ENCODE peak calls at places on chromosomes 4 and X, in six cellular contexts. V is thoracic aorta, D is glutamatergic neuron, E is tibial nerve, I is mesothelial cell of epicardium, Z is HL-60. Q is an unnamed sample.

GRCh38 chr4:109921384-109921808 is 8.7 kb downstream of the EGF start:
- DNase-seq in E (no peak), D (no peak), V (no peak), I (peak), Z (no peak), Q (no peak)

GRCh38 chr4:126800723-126801191 is 832.0 kb upstream of the INTU start:
- DNase-seq in Z (no peak), I (no peak), V (no peak), D (no peak), E (no peak), Q (no peak)

GRCh38 chrX:66633541-66633940 is 5.3 kb downstream of the EDA2R start:
- DNase-seq in I (no peak), D (no peak), V (no peak), Z (no peak), E (no peak), Q (no peak)

GRCh38 chr4:181550381-181550780 is 692.8 kb upstream of the TENM3 start:
- DNase-seq in Z (no peak), I (no peak), V (no peak), D (no peak), E (no peak), Q (no peak)

GRCh38 chr4:57095245-57095644 is 14.9 kb downstream of the IGFBP7 start:
- DNase-seq in D (no peak), V (no peak), I (no peak), E (no peak), Z (no peak), Q (no peak)

GRCh38 chr4:40211224-40212185 is 14.7 kb downstream of the RHOH start:
- DNase-seq in V (no peak), D (no peak), I (no peak), Z (no peak), E (no peak), Q (no peak)

GRCh38 chr4:88162636-88163035 is 4.2 kb upstream of the ABCG2 start:
- DNase-seq in I (no peak), E (no peak), V (no peak), Z (no peak), D (no peak), Q (peak)

GRCh38 chrX:111511477-111511876 is at the start of gene SERTM2:
- DNase-seq in Z (peak), D (no peak), I (no peak), V (no peak), E (no peak), Q (no peak)

GRCh38 chr4:101104264-101105052 is 242.9 kb downstream of the PPP3CA start:
- DNase-seq in V (no peak), I (no peak), Z (no peak), E (no peak), D (no peak), Q (peak)

GRCh38 chr4:144647095-144647959 is 1.4 kb downstream of the HHIP start:
- DNase-seq in D (peak), E (no peak), V (no peak), Z (no peak), I (no peak), Q (peak)

GRCh38 chr4:36687681-36688080 is 406.3 kb downstream of the DTHD1 start:
- DNase-seq in D (no peak), E (no peak), Z (no peak), V (no peak), I (no peak), Q (no peak)

GRCh38 chrX:71103110-71103983 is 3.2 kb downstream of the CXorf65 start:
- DNase-seq in I (no peak), D (peak), Z (peak), V (no peak), E (no peak), Q (no peak)

GRCh38 chr4:52038109-52038912 is at the start of gene SGCB:
- DNase-seq in Z (peak), D (peak), I (peak), E (peak), V (peak), Q (peak)

GRCh38 chr4:6372649-6373525 is 99.5 kb downstream of the PPP2R2C start:
- DNase-seq in E (no peak), I (no peak), D (no peak), V (no peak), Z (no peak), Q (peak)

GRCh38 chr4:108056418-108056817 is 66.7 kb downstream of the HADH start:
- DNase-seq in I (no peak), E (no peak), D (no peak), Z (no peak), V (no peak), Q (no peak)

GRCh38 chrX:63993936-63994335 is 208.9 kb upstream of the ARHGEF9 start:
- DNase-seq in E (no peak), D (no peak), Z (peak), I (no peak), V (no peak), Q (no peak)

GRCh38 chr4:102759835-102760644 is 728 bp downstream of the MANBA start:
- DNase-seq in I (no peak), Z (peak), D (no peak), V (no peak), E (peak), Q (no peak)

GRCh38 chrX:111181883-111182400 is 86.0 kb downstream of the PAK3 start:
- DNase-seq in V (no peak), Z (no peak), E (no peak), I (no peak), D (peak), Q (no peak)

GRCh38 chr4:16226816-16227461 is 668 bp upstream of the TAPT1 start:
- DNase-seq in I (peak), Z (peak), E (peak), D (peak), V (no peak), Q (peak)

GRCh38 chrX:72026341-72027023 is 105.2 kb downstream of the RTL5 start:
- DNase-seq in V (no peak), E (no peak), Z (no peak), D (no peak), I (no peak), Q (no peak)

GRCh38 chr4:107834241-107834856 is 9.6 kb downstream of the SGMS2 start:
- DNase-seq in V (no peak), D (no peak), E (no peak), I (no peak), Z (no peak), Q (no peak)

GRCh38 chr4:173257732-173258717 is 76.1 kb downstream of the HMGB2 start:
- DNase-seq in D (peak), V (no peak), Z (peak), E (no peak), I (peak), Q (peak)

GRCh38 chr4:3079694-3080123 is 5.2 kb downstream of the HTT start:
- DNase-seq in I (no peak), E (no peak), V (no peak), D (no peak), Z (peak), Q (no peak)

GRCh38 chrX:6026980-6027379 is 201.7 kb downstream of the NLGN4X start:
- DNase-seq in E (no peak), D (no peak), Z (no peak), V (no peak), I (no peak), Q (no peak)

GRCh38 chr4:1183985-1184773 is 11.8 kb upstream of the SPON2 start:
- DNase-seq in D (no peak), I (no peak), V (no peak), E (no peak), Z (peak), Q (no peak)

GRCh38 chrX:112841114-112841819 is 636 bp upstream of the AMOT start:
- DNase-seq in D (peak), E (peak), I (peak), V (peak), Z (peak), Q (peak)

GRCh38 chr4:19983072-19983471 is 268.6 kb upstream of the SLIT2 start:
- DNase-seq in E (no peak), Z (no peak), V (no peak), D (no peak), I (no peak), Q (peak)

GRCh38 chrX:153533041-153533565 is 15.7 kb downstream of the ATP2B3 start:
- DNase-seq in V (no peak), Z (no peak), E (no peak), D (no peak), I (no peak), Q (no peak)

GRCh38 chr4:111602848-111603247 is 542.4 kb upstream of the FAM241A start:
- DNase-seq in D (no peak), V (no peak), E (no peak), Z (no peak), I (no peak), Q (peak)

GRCh38 chr4:40897557-40898203 is 147.9 kb downstream of the NSUN7 start:
- DNase-seq in V (no peak), Z (peak), D (peak), I (peak), E (no peak), Q (peak)

GRCh38 chr4:78293841-78294301 is 236.7 kb downstream of the FRAS1 start:
- DNase-seq in E (no peak), V (no peak), I (no peak), D (no peak), Z (no peak), Q (no peak)

GRCh38 chr4:93770201-93770600 is 58.4 kb upstream of the ATOH1 start:
- DNase-seq in V (no peak), D (no peak), I (no peak), Z (no peak), E (no peak), Q (no peak)

GRCh38 chrX:119273807-119274192 is 37.7 kb downstream of the PGRMC1 start:
- DNase-seq in E (no peak), V (no peak), D (no peak), Z (no peak), I (no peak), Q (no peak)

DNA sequence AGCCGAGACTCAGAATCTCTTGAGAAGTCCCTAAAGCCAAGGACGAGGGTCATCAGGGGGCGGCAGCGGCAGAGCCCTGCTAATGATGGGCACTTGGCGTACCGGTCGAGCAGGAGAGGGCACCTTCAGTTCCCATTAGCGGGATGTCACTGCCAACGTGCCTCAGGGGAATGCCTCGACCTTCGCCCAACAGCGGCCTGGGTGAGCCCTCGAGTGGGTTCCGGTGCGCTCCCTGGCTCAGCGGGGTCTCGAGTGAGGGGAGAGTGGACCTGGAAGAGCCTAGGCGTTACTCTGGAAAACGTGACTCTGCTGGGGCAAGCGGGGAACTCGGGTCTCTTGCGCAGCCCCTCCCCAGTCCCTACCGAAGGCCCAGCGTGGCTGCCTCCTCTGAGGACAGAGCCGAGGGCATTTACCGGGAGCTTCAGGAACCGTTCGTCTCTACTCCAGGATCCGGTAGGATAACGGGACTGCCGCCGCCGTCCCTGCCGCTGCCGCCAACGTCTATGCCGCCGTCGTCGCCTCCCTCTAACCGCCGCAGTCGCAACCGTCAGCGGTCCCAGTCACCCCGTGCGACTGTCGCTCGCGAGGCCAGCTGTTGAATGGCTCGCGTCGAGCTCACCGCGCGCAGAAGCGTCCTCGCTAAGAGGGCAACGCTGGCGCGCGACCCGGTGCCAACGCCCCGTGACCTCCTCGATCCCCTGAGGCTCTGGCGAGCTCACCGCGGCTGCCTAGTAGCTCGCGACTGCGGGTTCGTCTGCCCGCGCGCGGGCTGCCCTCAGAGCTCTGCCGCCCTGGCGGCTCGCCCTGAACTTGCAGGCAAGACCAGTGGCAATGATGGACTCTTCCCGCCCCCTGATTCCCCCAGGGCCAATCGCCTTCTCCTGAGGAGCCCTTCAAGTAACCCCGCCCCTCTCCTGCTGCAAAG is 37.1 kb downstream of the PGRMC1 start:
- DNase-seq in Z (no peak), D (peak), E (no peak), V (no peak), I (no peak), Q (peak)
- TF ChIP-seq CTCF in Z (no peak), D (peak), E (no peak), V (no peak), I (no peak), Q (peak)

GRCh38 chrX:42533761-42534160 is 244.2 kb downstream of the PPP1R2C start:
- DNase-seq in D (no peak), Z (no peak), I (no peak), E (no peak), V (no peak), Q (no peak)

GRCh38 chrX:42531431-42531830 is 246.5 kb downstream of the PPP1R2C start:
- DNase-seq in V (no peak), D (no peak), I (no peak), Z (no peak), E (no peak), Q (no peak)

GRCh38 chrX:42524374-42524773 is 253.6 kb downstream of the PPP1R2C start:
- DNase-seq in D (no peak), E (no peak), Z (no peak), I (no peak), V (no peak), Q (no peak)

GRCh38 chrX:42535233-42535632 is 242.7 kb downstream of the PPP1R2C start:
- DNase-seq in D (no peak), I (no peak), E (no peak), Z (no peak), V (no peak), Q (no peak)

GRCh38 chrX:42530027-42530426 is 247.9 kb downstream of the PPP1R2C start:
- DNase-seq in D (no peak), V (no peak), Z (no peak), I (no peak), E (no peak), Q (no peak)
- TF ChIP-seq CTCF in D (no peak), V (no peak), Z (no peak), I (no peak), E (no peak), Q (no peak)

GRCh38 chrX:69615779-69616519 is at the start of gene EDA:
- DNase-seq in V (peak), E (peak), D (peak), Z (peak), I (peak), Q (peak)

GRCh38 chrX:69616520-69617203 is 749 bp downstream of the EDA start:
- DNase-seq in V (no peak), E (no peak), I (peak), D (peak), Z (no peak), Q (peak)

GRCh38 chrX:69614896-69615295 is 1.0 kb upstream of the EDA start:
- DNase-seq in V (no peak), E (no peak), Z (no peak), I (no peak), D (no peak), Q (no peak)

GRCh38 chrX:69615323-69615722 is 590 bp upstream of the EDA start:
- DNase-seq in E (no peak), V (no peak), Z (no peak), D (no peak), I (no peak), Q (no peak)

DNA sequence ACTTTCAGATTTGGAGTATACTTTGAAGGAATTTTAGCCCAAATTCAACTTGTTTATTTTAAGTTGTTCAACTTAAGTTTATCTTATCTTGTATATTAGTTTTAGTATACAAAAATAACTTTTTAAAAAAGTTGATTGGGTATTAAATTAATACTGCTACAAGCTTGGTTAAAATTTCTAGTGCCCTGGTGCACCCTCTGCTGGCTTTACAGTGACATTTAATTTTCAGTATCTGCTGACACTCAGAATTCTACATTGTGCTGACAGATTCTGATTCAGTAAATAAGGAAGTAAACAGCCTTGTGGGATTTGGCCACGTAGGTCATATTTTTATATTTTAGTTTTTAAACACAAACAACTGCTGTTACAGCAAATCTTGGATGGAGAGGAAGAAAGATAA is 2.9 kb downstream of the EDA start:
- DNase-seq in D (no peak), I (no peak), E (no peak), Z (no peak), V (no peak), Q (peak)
- TF ChIP-seq CTCF in D (peak), I (peak), E (peak), Z (no peak), V (peak), Q (no peak)

GRCh38 chr4:174256277-174256713 is 27.2 kb downstream of the FBXO8 start:
- DNase-seq in D (no peak), Z (no peak), I (no peak), V (no peak), E (no peak), Q (peak)

GRCh38 chr4:174255790-174256189 is 27.7 kb downstream of the FBXO8 start:
- DNase-seq in V (no peak), Z (no peak), D (peak), E (no peak), I (no peak), Q (no peak)

GRCh38 chr4:174262624-174263444 is 20.6 kb downstream of the FBXO8 start:
- DNase-seq in Z (no peak), E (no peak), V (no peak), I (no peak), D (peak), Q (no peak)

GRCh38 chr4:174260099-174260498 is 23.4 kb downstream of the FBXO8 start:
- DNase-seq in V (no peak), I (no peak), Z (no peak), E (no peak), D (no peak), Q (no peak)

DNA sequence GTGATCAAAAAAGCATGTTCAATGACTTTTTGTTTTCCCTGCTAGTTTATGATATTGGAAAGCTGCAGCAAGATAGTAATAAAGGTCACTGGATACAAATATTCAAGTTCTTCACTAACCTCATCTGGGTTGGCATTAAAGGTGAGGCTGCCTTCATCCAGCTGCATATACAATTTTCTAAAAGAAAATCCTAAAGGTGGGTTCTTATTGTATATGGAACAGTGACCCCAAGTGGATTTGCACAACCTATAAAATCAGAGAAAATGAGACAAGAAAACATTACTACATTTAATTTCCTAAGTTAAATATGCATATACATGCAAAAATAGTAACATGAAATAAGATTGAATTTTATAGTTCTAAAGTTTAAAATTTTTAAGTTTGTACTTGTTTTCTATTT is 23.9 kb downstream of the FBXO8 start:
- DNase-seq in Z (no peak), I (no peak), E (no peak), D (no peak), V (no peak), Q (no peak)
- TF ChIP-seq CTCF in Z (no peak), I (no peak), E (no peak), D (no peak), V (no peak), Q (no peak)

DNA sequence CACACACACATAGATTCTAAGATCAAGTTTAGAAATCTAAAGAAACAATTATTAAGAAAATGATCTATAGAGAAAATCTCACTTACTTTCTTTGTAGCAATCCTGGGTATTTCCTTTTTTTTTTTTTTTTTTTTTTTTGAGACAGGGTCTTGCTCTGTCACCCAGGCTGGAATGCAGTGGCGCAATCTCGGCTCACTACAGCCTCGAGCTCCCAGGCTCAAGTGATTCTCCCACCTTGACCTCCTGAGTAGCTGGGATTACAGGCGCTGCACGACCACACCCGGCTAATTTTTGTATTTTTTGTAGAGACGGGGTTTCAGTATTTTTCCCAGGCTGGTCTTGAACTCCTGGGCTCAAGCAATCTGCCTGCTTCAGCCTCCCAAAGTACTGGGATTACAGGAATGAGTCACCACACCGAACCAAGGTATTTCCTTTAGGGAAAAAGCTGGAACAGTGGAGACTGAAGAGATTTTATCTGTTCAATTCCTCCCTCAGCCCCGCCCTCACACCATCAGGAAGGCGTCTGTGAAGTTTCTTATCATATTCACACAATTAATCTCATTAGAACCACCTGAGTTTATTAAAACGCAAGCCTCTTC is at the start of gene TRIML2:
- DNase-seq in D (no peak), Z (no peak), I (no peak), V (no peak), E (no peak), Q (no peak)
- TF ChIP-seq CTCF in D (no peak), Z (no peak), I (no peak), V (no peak), E (no peak), Q (no peak)

GRCh38 chr4:98387345-98388017 is 126.3 kb downstream of the RAP1GDS1 start:
- DNase-seq in E (no peak), I (no peak), D (no peak), Z (no peak), V (no peak), Q (no peak)
- TF ChIP-seq CTCF in E (no peak), I (no peak), D (no peak), Z (no peak), V (no peak), Q (no peak)

GRCh38 chr4:176642472-176642871 is 150.2 kb downstream of the VEGFC start:
- DNase-seq in Z (no peak), E (no peak), I (no peak), V (no peak), D (no peak), Q (no peak)
- TF ChIP-seq CTCF in Z (no peak), E (no peak), I (no peak), V (no peak), D (no peak), Q (no peak)

GRCh38 chr4:32775049-32775448 is 2054.9 kb downstream of the PCDH7 start:
- DNase-seq in E (no peak), Z (peak), V (no peak), D (no peak), I (no peak), Q (no peak)
- TF ChIP-seq CTCF in E (no peak), Z (no peak), V (no peak), D (no peak), I (no peak), Q (no peak)